ENCODE peak calls at places on chromosomes 6 and 20, in seven cellular contexts. One of them, this sample, is unnamed.

GRCh38 chr6:17032595-17033591 is 69.0 kb upstream of the STMND1 start:
- DNase-seq in colonic mucosa: peak; percentile 68
- DNase-seq in nucleus accumbens: peak; percentile 70
- DNase-seq in CD4-positive, alpha-beta memory T cell: no peak
- DNase-seq in activated CD4-positive, alpha-beta T cell treated with anti-CD3 and anti-CD28 coated beads for 1 hour: no peak
- DNase-seq in heart left ventricle: peak; percentile 68
- DNase-seq in C1 segment of cervical spinal cord: peak; percentile 39
- DNase-seq in this sample: peak; percentile 65

GRCh38 chr20:22939181-22939580 is 95.9 kb upstream of the SSTR4 start:
- DNase-seq in colonic mucosa: no peak
- DNase-seq in nucleus accumbens: no peak
- DNase-seq in CD4-positive, alpha-beta memory T cell: no peak
- DNase-seq in activated CD4-positive, alpha-beta T cell treated with anti-CD3 and anti-CD28 coated beads for 1 hour: no peak
- DNase-seq in heart left ventricle: no peak
- DNase-seq in C1 segment of cervical spinal cord: no peak
- DNase-seq in this sample: no peak

GRCh38 chr6:21740719-21741118 is 147.2 kb downstream of the SOX4 start:
- DNase-seq in colonic mucosa: no peak
- DNase-seq in nucleus accumbens: no peak
- DNase-seq in CD4-positive, alpha-beta memory T cell: no peak
- DNase-seq in activated CD4-positive, alpha-beta T cell treated with anti-CD3 and anti-CD28 coated beads for 1 hour: no peak
- DNase-seq in heart left ventricle: no peak
- DNase-seq in C1 segment of cervical spinal cord: no peak
- DNase-seq in this sample: no peak

GRCh38 chr6:132270745-132271414 is 130.4 kb downstream of the MOXD1 start:
- DNase-seq in colonic mucosa: no peak
- DNase-seq in nucleus accumbens: no peak
- DNase-seq in CD4-positive, alpha-beta memory T cell: no peak
- DNase-seq in activated CD4-positive, alpha-beta T cell treated with anti-CD3 and anti-CD28 coated beads for 1 hour: no peak
- DNase-seq in heart left ventricle: no peak
- DNase-seq in C1 segment of cervical spinal cord: no peak
- DNase-seq in this sample: no peak

GRCh38 chr6:154302111-154302752 is 54.4 kb downstream of the IPCEF1 start:
- DNase-seq in colonic mucosa: no peak
- DNase-seq in nucleus accumbens: no peak
- DNase-seq in CD4-positive, alpha-beta memory T cell: no peak
- DNase-seq in activated CD4-positive, alpha-beta T cell treated with anti-CD3 and anti-CD28 coated beads for 1 hour: no peak
- DNase-seq in heart left ventricle: no peak
- DNase-seq in C1 segment of cervical spinal cord: no peak
- DNase-seq in this sample: peak; percentile 40

GRCh38 chr20:53916173-53916512 is 154.3 kb downstream of the BCAS1 start:
- DNase-seq in colonic mucosa: no peak
- DNase-seq in nucleus accumbens: no peak
- DNase-seq in CD4-positive, alpha-beta memory T cell: no peak
- DNase-seq in activated CD4-positive, alpha-beta T cell treated with anti-CD3 and anti-CD28 coated beads for 1 hour: no peak
- DNase-seq in heart left ventricle: no peak
- DNase-seq in C1 segment of cervical spinal cord: no peak
- DNase-seq in this sample: no peak

GRCh38 chr20:52086878-52087277 is 104.7 kb downstream of the ZFP64 start:
- DNase-seq in colonic mucosa: no peak
- DNase-seq in nucleus accumbens: no peak
- DNase-seq in CD4-positive, alpha-beta memory T cell: no peak
- DNase-seq in activated CD4-positive, alpha-beta T cell treated with anti-CD3 and anti-CD28 coated beads for 1 hour: no peak
- DNase-seq in heart left ventricle: no peak
- DNase-seq in C1 segment of cervical spinal cord: no peak
- DNase-seq in this sample: no peak

GRCh38 chr20:6041808-6042265 is 12.0 kb downstream of the LRRN4 start:
- DNase-seq in colonic mucosa: no peak
- DNase-seq in nucleus accumbens: no peak
- DNase-seq in CD4-positive, alpha-beta memory T cell: no peak
- DNase-seq in activated CD4-positive, alpha-beta T cell treated with anti-CD3 and anti-CD28 coated beads for 1 hour: no peak
- DNase-seq in heart left ventricle: no peak
- DNase-seq in C1 segment of cervical spinal cord: no peak
- DNase-seq in this sample: no peak

GRCh38 chr6:29537714-29538403 is 21.7 kb downstream of the UBD start:
- DNase-seq in colonic mucosa: no peak
- DNase-seq in nucleus accumbens: no peak
- DNase-seq in CD4-positive, alpha-beta memory T cell: no peak
- DNase-seq in activated CD4-positive, alpha-beta T cell treated with anti-CD3 and anti-CD28 coated beads for 1 hour: no peak
- DNase-seq in heart left ventricle: no peak
- DNase-seq in C1 segment of cervical spinal cord: no peak
- DNase-seq in this sample: no peak

GRCh38 chr6:109978174-109979032 is at the start of gene GPR6:
- DNase-seq in colonic mucosa: peak; percentile 46
- DNase-seq in nucleus accumbens: peak; percentile 67
- DNase-seq in CD4-positive, alpha-beta memory T cell: no peak
- DNase-seq in activated CD4-positive, alpha-beta T cell treated with anti-CD3 and anti-CD28 coated beads for 1 hour: no peak
- DNase-seq in heart left ventricle: peak; percentile 35
- DNase-seq in C1 segment of cervical spinal cord: peak; percentile 1
- DNase-seq in this sample: no peak

GRCh38 chr20:5949943-5950270 is 426 bp downstream of the TRMT6 start:
- DNase-seq in colonic mucosa: no peak
- DNase-seq in nucleus accumbens: no peak
- DNase-seq in CD4-positive, alpha-beta memory T cell: no peak
- DNase-seq in activated CD4-positive, alpha-beta T cell treated with anti-CD3 and anti-CD28 coated beads for 1 hour: no peak
- DNase-seq in heart left ventricle: no peak
- DNase-seq in C1 segment of cervical spinal cord: no peak
- DNase-seq in this sample: no peak

GRCh38 chr6:56671160-56671559 is 28.5 kb upstream of the DST start:
- DNase-seq in colonic mucosa: no peak
- DNase-seq in nucleus accumbens: no peak
- DNase-seq in CD4-positive, alpha-beta memory T cell: no peak
- DNase-seq in activated CD4-positive, alpha-beta T cell treated with anti-CD3 and anti-CD28 coated beads for 1 hour: no peak
- DNase-seq in heart left ventricle: no peak
- DNase-seq in C1 segment of cervical spinal cord: no peak
- DNase-seq in this sample: no peak

GRCh38 chr6:62707156-62707555 is 421.1 kb upstream of the KHDRBS2 start:
- DNase-seq in colonic mucosa: no peak
- DNase-seq in nucleus accumbens: no peak
- DNase-seq in CD4-positive, alpha-beta memory T cell: no peak
- DNase-seq in activated CD4-positive, alpha-beta T cell treated with anti-CD3 and anti-CD28 coated beads for 1 hour: no peak
- DNase-seq in heart left ventricle: no peak
- DNase-seq in C1 segment of cervical spinal cord: no peak
- DNase-seq in this sample: no peak

GRCh38 chr20:53084408-53084997 is 112.3 kb downstream of the TSHZ2 start:
- DNase-seq in colonic mucosa: no peak
- DNase-seq in nucleus accumbens: no peak
- DNase-seq in CD4-positive, alpha-beta memory T cell: no peak
- DNase-seq in activated CD4-positive, alpha-beta T cell treated with anti-CD3 and anti-CD28 coated beads for 1 hour: no peak
- DNase-seq in heart left ventricle: no peak
- DNase-seq in C1 segment of cervical spinal cord: no peak
- DNase-seq in this sample: no peak

GRCh38 chr20:39069976-39070375 is 107.8 kb downstream of the DHX35 start:
- DNase-seq in colonic mucosa: no peak
- DNase-seq in nucleus accumbens: no peak
- DNase-seq in CD4-positive, alpha-beta memory T cell: no peak
- DNase-seq in activated CD4-positive, alpha-beta T cell treated with anti-CD3 and anti-CD28 coated beads for 1 hour: no peak
- DNase-seq in heart left ventricle: no peak
- DNase-seq in C1 segment of cervical spinal cord: no peak
- DNase-seq in this sample: no peak

GRCh38 chr6:3609388-3609787 is 142.1 kb downstream of the PXDC1 start:
- DNase-seq in colonic mucosa: no peak
- DNase-seq in nucleus accumbens: no peak
- DNase-seq in CD4-positive, alpha-beta memory T cell: no peak
- DNase-seq in activated CD4-positive, alpha-beta T cell treated with anti-CD3 and anti-CD28 coated beads for 1 hour: no peak
- DNase-seq in heart left ventricle: no peak
- DNase-seq in C1 segment of cervical spinal cord: no peak
- DNase-seq in this sample: no peak

GRCh38 chr6:1789092-1789491 is 179.4 kb downstream of the FOXC1 start:
- DNase-seq in colonic mucosa: no peak
- DNase-seq in nucleus accumbens: no peak
- DNase-seq in CD4-positive, alpha-beta memory T cell: no peak
- DNase-seq in activated CD4-positive, alpha-beta T cell treated with anti-CD3 and anti-CD28 coated beads for 1 hour: no peak
- DNase-seq in heart left ventricle: no peak
- DNase-seq in C1 segment of cervical spinal cord: no peak
- DNase-seq in this sample: no peak

GRCh38 chr6:112923940-112924587 is 576.9 kb downstream of the RFPL4B start:
- DNase-seq in colonic mucosa: no peak
- DNase-seq in nucleus accumbens: no peak
- DNase-seq in CD4-positive, alpha-beta memory T cell: no peak
- DNase-seq in activated CD4-positive, alpha-beta T cell treated with anti-CD3 and anti-CD28 coated beads for 1 hour: no peak
- DNase-seq in heart left ventricle: no peak
- DNase-seq in C1 segment of cervical spinal cord: no peak
- DNase-seq in this sample: no peak

GRCh38 chr6:47413752-47414516 is 63.7 kb upstream of the CD2AP start:
- DNase-seq in colonic mucosa: peak; percentile 63
- DNase-seq in nucleus accumbens: peak; percentile 22
- DNase-seq in CD4-positive, alpha-beta memory T cell: peak; percentile 62
- DNase-seq in activated CD4-positive, alpha-beta T cell treated with anti-CD3 and anti-CD28 coated beads for 1 hour: no peak
- DNase-seq in heart left ventricle: peak; percentile 28
- DNase-seq in C1 segment of cervical spinal cord: no peak
- DNase-seq in this sample: peak; percentile 66

GRCh38 chr20:14916360-14916759 is 578.9 kb upstream of the FLRT3 start:
- DNase-seq in colonic mucosa: no peak
- DNase-seq in nucleus accumbens: no peak
- DNase-seq in CD4-positive, alpha-beta memory T cell: no peak
- DNase-seq in activated CD4-positive, alpha-beta T cell treated with anti-CD3 and anti-CD28 coated beads for 1 hour: no peak
- DNase-seq in heart left ventricle: no peak
- DNase-seq in C1 segment of cervical spinal cord: no peak
- DNase-seq in this sample: no peak

GRCh38 chr6:161217631-161218030 is 56.2 kb downstream of the AGPAT4 start:
- DNase-seq in colonic mucosa: no peak
- DNase-seq in nucleus accumbens: no peak
- DNase-seq in CD4-positive, alpha-beta memory T cell: no peak
- DNase-seq in activated CD4-positive, alpha-beta T cell treated with anti-CD3 and anti-CD28 coated beads for 1 hour: no peak
- DNase-seq in heart left ventricle: no peak
- DNase-seq in C1 segment of cervical spinal cord: no peak
- DNase-seq in this sample: no peak

GRCh38 chr6:7050911-7051779 is 56.6 kb upstream of the RREB1 start:
- DNase-seq in colonic mucosa: peak; percentile 87
- DNase-seq in nucleus accumbens: no peak
- DNase-seq in CD4-positive, alpha-beta memory T cell: peak; percentile 53
- DNase-seq in activated CD4-positive, alpha-beta T cell treated with anti-CD3 and anti-CD28 coated beads for 1 hour: peak; percentile 13
- DNase-seq in heart left ventricle: peak; percentile 43
- DNase-seq in C1 segment of cervical spinal cord: peak; percentile 33
- DNase-seq in this sample: no peak

GRCh38 chr6:551405-551804 is 105.5 kb downstream of the HUS1B start:
- DNase-seq in colonic mucosa: no peak
- DNase-seq in nucleus accumbens: no peak
- DNase-seq in CD4-positive, alpha-beta memory T cell: no peak
- DNase-seq in activated CD4-positive, alpha-beta T cell treated with anti-CD3 and anti-CD28 coated beads for 1 hour: no peak
- DNase-seq in heart left ventricle: no peak
- DNase-seq in C1 segment of cervical spinal cord: no peak
- DNase-seq in this sample: no peak

GRCh38 chr20:23167436-23167835 is 81.3 kb upstream of the CD93 start:
- DNase-seq in colonic mucosa: no peak
- DNase-seq in nucleus accumbens: no peak
- DNase-seq in CD4-positive, alpha-beta memory T cell: no peak
- DNase-seq in activated CD4-positive, alpha-beta T cell treated with anti-CD3 and anti-CD28 coated beads for 1 hour: no peak
- DNase-seq in heart left ventricle: no peak
- DNase-seq in C1 segment of cervical spinal cord: no peak
- DNase-seq in this sample: no peak

GRCh38 chr6:125639621-125640020 is 109.8 kb upstream of the HEY2 start:
- DNase-seq in colonic mucosa: no peak
- DNase-seq in nucleus accumbens: no peak
- DNase-seq in CD4-positive, alpha-beta memory T cell: peak; percentile 0
- DNase-seq in activated CD4-positive, alpha-beta T cell treated with anti-CD3 and anti-CD28 coated beads for 1 hour: no peak
- DNase-seq in heart left ventricle: no peak
- DNase-seq in C1 segment of cervical spinal cord: no peak
- DNase-seq in this sample: peak; percentile 58

GRCh38 chr6:19368511-19368910 is 468.7 kb upstream of the ID4 start:
- DNase-seq in colonic mucosa: no peak
- DNase-seq in nucleus accumbens: no peak
- DNase-seq in CD4-positive, alpha-beta memory T cell: no peak
- DNase-seq in activated CD4-positive, alpha-beta T cell treated with anti-CD3 and anti-CD28 coated beads for 1 hour: no peak
- DNase-seq in heart left ventricle: no peak
- DNase-seq in C1 segment of cervical spinal cord: no peak
- DNase-seq in this sample: no peak

GRCh38 chr6:55955684-55956083 is 80.3 kb upstream of the BMP5 start:
- DNase-seq in colonic mucosa: no peak
- DNase-seq in nucleus accumbens: no peak
- DNase-seq in CD4-positive, alpha-beta memory T cell: no peak
- DNase-seq in activated CD4-positive, alpha-beta T cell treated with anti-CD3 and anti-CD28 coated beads for 1 hour: no peak
- DNase-seq in heart left ventricle: no peak
- DNase-seq in C1 segment of cervical spinal cord: no peak
- DNase-seq in this sample: no peak

GRCh38 chr20:48631114-48632016 is 196.4 kb downstream of the PREX1 start:
- DNase-seq in colonic mucosa: no peak
- DNase-seq in nucleus accumbens: peak; percentile 8
- DNase-seq in CD4-positive, alpha-beta memory T cell: no peak
- DNase-seq in activated CD4-positive, alpha-beta T cell treated with anti-CD3 and anti-CD28 coated beads for 1 hour: no peak
- DNase-seq in heart left ventricle: no peak
- DNase-seq in C1 segment of cervical spinal cord: no peak
- DNase-seq in this sample: no peak

GRCh38 chr6:158505194-158505593 is 54.7 kb upstream of the TMEM181 start:
- DNase-seq in colonic mucosa: no peak
- DNase-seq in nucleus accumbens: no peak
- DNase-seq in CD4-positive, alpha-beta memory T cell: no peak
- DNase-seq in activated CD4-positive, alpha-beta T cell treated with anti-CD3 and anti-CD28 coated beads for 1 hour: no peak
- DNase-seq in heart left ventricle: no peak
- DNase-seq in C1 segment of cervical spinal cord: no peak
- DNase-seq in this sample: no peak

GRCh38 chr20:41408986-41409385 is 42.4 kb upstream of the EMILIN3 start:
- DNase-seq in colonic mucosa: no peak
- DNase-seq in nucleus accumbens: peak; percentile 29
- DNase-seq in CD4-positive, alpha-beta memory T cell: no peak
- DNase-seq in activated CD4-positive, alpha-beta T cell treated with anti-CD3 and anti-CD28 coated beads for 1 hour: no peak
- DNase-seq in heart left ventricle: peak; percentile 43
- DNase-seq in C1 segment of cervical spinal cord: peak; percentile 57
- DNase-seq in this sample: no peak

GRCh38 chr20:39660251-39660650 is 698.1 kb downstream of the DHX35 start:
- DNase-seq in colonic mucosa: no peak
- DNase-seq in nucleus accumbens: no peak
- DNase-seq in CD4-positive, alpha-beta memory T cell: no peak
- DNase-seq in activated CD4-positive, alpha-beta T cell treated with anti-CD3 and anti-CD28 coated beads for 1 hour: no peak
- DNase-seq in heart left ventricle: no peak
- DNase-seq in C1 segment of cervical spinal cord: no peak
- DNase-seq in this sample: no peak

GRCh38 chr6:111804627-111805235 is 68.5 kb downstream of the FYN start:
- DNase-seq in colonic mucosa: no peak
- DNase-seq in nucleus accumbens: no peak
- DNase-seq in CD4-positive, alpha-beta memory T cell: peak; percentile 74
- DNase-seq in activated CD4-positive, alpha-beta T cell treated with anti-CD3 and anti-CD28 coated beads for 1 hour: peak; percentile 56
- DNase-seq in heart left ventricle: no peak
- DNase-seq in C1 segment of cervical spinal cord: peak; percentile 52
- DNase-seq in this sample: no peak